ENCODE peak calls at places on chromosome 11, in nine cellular contexts. N, M, V, P, D, O, H, I and L are unnamed samples.

GRCh38 chr11:108302121-108302785 is 79.4 kb downstream of the ATM start:
- DNase-seq in N (no peak), M (no peak), V (no peak), P (no peak), D (peak), O (no peak), H (no peak), I (no peak), L (no peak)

GRCh38 chr11:12232819-12233601 is 122.6 kb downstream of the MICAL2 start:
- DNase-seq in N (no peak), M (no peak), V (no peak), P (no peak), D (peak), O (peak), H (no peak), I (peak), L (no peak)

GRCh38 chr11:70066136-70066520 is 12.0 kb upstream of the ANO1 start:
- DNase-seq in N (no peak), M (no peak), V (no peak), P (no peak), D (no peak), O (no peak), H (no peak), I (peak), L (no peak)

GRCh38 chr11:100578966-100579365 is 108.1 kb upstream of the ARHGAP42 start:
- DNase-seq in N (no peak), M (no peak), V (no peak), P (peak), D (peak), O (no peak), H (no peak), I (no peak), L (no peak)

GRCh38 chr11:123434262-123434661 is 4.2 kb downstream of the GRAMD1B start:
- DNase-seq in N (no peak), M (no peak), V (no peak), P (peak), D (peak), O (no peak), H (no peak), I (no peak), L (no peak)

GRCh38 chr11:116730568-116730967 is 42.2 kb downstream of the BUD13 start:
- DNase-seq in N (no peak), M (no peak), V (no peak), P (no peak), D (peak), O (no peak), H (no peak), I (no peak), L (no peak)

GRCh38 chr11:94897330-94897768 is 76.0 kb downstream of the CWC15 start:
- DNase-seq in N (peak), M (no peak), V (peak), P (peak), D (peak), O (peak), H (no peak), I (no peak), L (no peak)

GRCh38 chr11:134382257-134382656 is 29.8 kb downstream of the B3GAT1 start:
- DNase-seq in N (no peak), M (no peak), V (no peak), P (no peak), D (no peak), O (no peak), H (no peak), I (no peak), L (no peak)

GRCh38 chr11:112179601-112180000 is 4.3 kb downstream of the BCO2 start:
- DNase-seq in N (no peak), M (no peak), V (no peak), P (no peak), D (no peak), O (no peak), H (no peak), I (peak), L (no peak)

GRCh38 chr11:107043242-107043991 is 25.1 kb upstream of the GUCY1A2 start:
- DNase-seq in N (no peak), M (no peak), V (no peak), P (no peak), D (peak), O (peak), H (no peak), I (peak), L (no peak)